ENCODE peak calls at places on chromosomes 11 and 22, in eight cellular contexts. A is kidney epithelial cell; N is stimulated activated CD4-positive, alpha-beta T cell treated with anti-CD3 and anti-CD28 coated beads, Interleukin-2, amount 100 ng/mL, for 24 hours; V is effector memory CD8-positive, alpha-beta T cell; H is natural killer cell treated with Interleukin-12 subunit alpha and Interleukin-12 subunit beta and Interleukin-15 and Interleukin-18, amount 100 ng/mL, for 72 hours; U is HCEC 1CT; B is T-helper 1 cell; O is effector CD4-positive, alpha-beta T cell. J is an unnamed sample.

GRCh38 chr11:97622795-97623194 is 1233.0 kb downstream of the JRKL start:
- DNase-seq in N (no peak), O (no peak), V (no peak), A (no peak), U (no peak), H (no peak), B (no peak), J (no peak)

GRCh38 chr11:104946907-104947306 is 21.5 kb downstream of the CASP4 start:
- DNase-seq in H (no peak), N (peak), B (no peak), U (peak), V (peak), A (no peak), O (no peak), J (peak)

GRCh38 chr11:57155838-57156583 is 25.7 kb upstream of the LRRC55 start:
- DNase-seq in B (no peak), H (no peak), U (no peak), O (no peak), N (no peak), V (no peak), A (no peak), J (no peak)

GRCh38 chr11:103863497-103863896 is 172.9 kb upstream of the DDI1 start:
- DNase-seq in U (peak), B (no peak), H (no peak), O (no peak), A (no peak), V (no peak), N (no peak), J (no peak)

GRCh38 chr22:45762545-45763235 is 91.1 kb downstream of the ATXN10 start:
- DNase-seq in H (no peak), N (no peak), V (no peak), U (no peak), O (no peak), B (no peak), A (no peak), J (no peak)

GRCh38 chr11:44340656-44341055 is 30.7 kb upstream of the ALX4 start:
- DNase-seq in H (no peak), N (no peak), A (no peak), O (no peak), U (no peak), V (no peak), B (no peak), J (no peak)

GRCh38 chr11:100810146-100810545 is 123.1 kb downstream of the ARHGAP42 start:
- DNase-seq in A (no peak), U (peak), H (no peak), B (no peak), V (no peak), O (no peak), N (no peak), J (no peak)

GRCh38 chr11:114169321-114169749 is 109.8 kb downstream of the ZBTB16 start:
- DNase-seq in H (no peak), V (no peak), U (peak), N (no peak), A (no peak), O (no peak), B (no peak), J (no peak)

GRCh38 chr11:122897606-122898210 is 15.1 kb downstream of the JHY start:
- DNase-seq in U (peak), O (no peak), N (no peak), V (no peak), H (no peak), B (no peak), A (no peak), J (no peak)

GRCh38 chr11:129163714-129164164 is 28.4 kb downstream of the ARHGAP32 start:
- DNase-seq in B (no peak), O (no peak), A (no peak), V (no peak), N (no peak), H (no peak), U (no peak), J (no peak)

GRCh38 chr11:45157247-45158209 is 11.1 kb downstream of the PRDM11 start:
- DNase-seq in B (no peak), V (no peak), O (no peak), H (no peak), A (no peak), N (no peak), U (no peak), J (no peak)

GRCh38 chr22:41873391-41873790 is 40.5 kb downstream of the SREBF2 start:
- DNase-seq in U (no peak), V (no peak), A (no peak), B (no peak), O (peak), N (peak), H (no peak), J (no peak)

J was measured in COLO829.